ENCODE peak calls at places on chromosomes 3 and 15, in four cellular contexts. One of them, this sample, is unnamed.

GRCh38 chr3:78900879-78901278 is 866.9 kb downstream of the ROBO1 start:
- DNase-seq in stomach: no peak
- DNase-seq in Peyer's patch: no peak
- DNase-seq in CD8-positive, alpha-beta T cell: no peak
- DNase-seq in this sample: no peak

GRCh38 chr3:43155464-43156121 is 49.7 kb upstream of the POMGNT2 start:
- DNase-seq in stomach: peak
- DNase-seq in Peyer's patch: peak
- DNase-seq in CD8-positive, alpha-beta T cell: no peak
- DNase-seq in this sample: no peak

GRCh38 chr15:47586653-47587224 is 130.6 kb upstream of the SEMA6D start:
- DNase-seq in stomach: no peak
- DNase-seq in Peyer's patch: no peak
- DNase-seq in CD8-positive, alpha-beta T cell: no peak
- DNase-seq in this sample: no peak

GRCh38 chr15:72341361-72341760 is 21.4 kb upstream of the CELF6 start:
- DNase-seq in stomach: no peak
- DNase-seq in Peyer's patch: no peak
- DNase-seq in CD8-positive, alpha-beta T cell: no peak
- DNase-seq in this sample: no peak

GRCh38 chr3:148937477-148937876 is 53.9 kb upstream of the GYG1 start:
- DNase-seq in stomach: no peak
- DNase-seq in Peyer's patch: no peak
- DNase-seq in CD8-positive, alpha-beta T cell: no peak
- DNase-seq in this sample: no peak

GRCh38 chr3:48406443-48407431 is 23.1 kb downstream of the PLXNB1 start:
- DNase-seq in stomach: peak
- DNase-seq in Peyer's patch: peak
- DNase-seq in CD8-positive, alpha-beta T cell: no peak
- DNase-seq in this sample: no peak

GRCh38 chr3:57910988-57911387 is 97.2 kb upstream of the FLNB start:
- DNase-seq in stomach: no peak
- DNase-seq in Peyer's patch: no peak
- DNase-seq in CD8-positive, alpha-beta T cell: no peak
- DNase-seq in this sample: no peak

GRCh38 chr15:66187271-66187670 is 66.3 kb downstream of the MEGF11 start:
- DNase-seq in stomach: peak
- DNase-seq in Peyer's patch: no peak
- DNase-seq in CD8-positive, alpha-beta T cell: no peak
- DNase-seq in this sample: no peak

GRCh38 chr3:186406669-186407635 is 44.9 kb upstream of the DGKG start:
- DNase-seq in stomach: no peak
- DNase-seq in Peyer's patch: no peak
- DNase-seq in CD8-positive, alpha-beta T cell: no peak
- DNase-seq in this sample: no peak

GRCh38 chr3:191783039-191783438 is 322.1 kb downstream of the PYDC2 start:
- DNase-seq in stomach: no peak
- DNase-seq in Peyer's patch: no peak
- DNase-seq in CD8-positive, alpha-beta T cell: no peak
- DNase-seq in this sample: no peak

GRCh38 chr3:170709046-170709445 is 123.2 kb upstream of the SLC7A14 start:
- DNase-seq in stomach: no peak
- DNase-seq in Peyer's patch: no peak
- DNase-seq in CD8-positive, alpha-beta T cell: no peak
- DNase-seq in this sample: no peak

GRCh38 chr15:34883042-34883441 is 86.5 kb downstream of the AQR start:
- DNase-seq in stomach: no peak
- DNase-seq in Peyer's patch: no peak
- DNase-seq in CD8-positive, alpha-beta T cell: no peak
- DNase-seq in this sample: no peak

GRCh38 chr3:52054689-52055511 is 1.5 kb downstream of the DUSP7 start:
- DNase-seq in stomach: no peak
- DNase-seq in Peyer's patch: no peak
- DNase-seq in CD8-positive, alpha-beta T cell: no peak
- DNase-seq in this sample: no peak

GRCh38 chr3:31077826-31078225 is 183.4 kb upstream of the GADL1 start:
- DNase-seq in stomach: no peak
- DNase-seq in Peyer's patch: no peak
- DNase-seq in CD8-positive, alpha-beta T cell: no peak
- DNase-seq in this sample: no peak

GRCh38 chr3:181805703-181806102 is 94.0 kb downstream of the SOX2 start:
- DNase-seq in stomach: no peak
- DNase-seq in Peyer's patch: no peak
- DNase-seq in CD8-positive, alpha-beta T cell: no peak
- DNase-seq in this sample: no peak

GRCh38 chr15:48654799-48655198 is 9.3 kb upstream of the FBN1 start:
- DNase-seq in stomach: no peak
- DNase-seq in Peyer's patch: no peak
- DNase-seq in CD8-positive, alpha-beta T cell: no peak
- DNase-seq in this sample: no peak

GRCh38 chr3:31240466-31240865 is 292.3 kb upstream of the STT3B start:
- DNase-seq in stomach: no peak
- DNase-seq in Peyer's patch: no peak
- DNase-seq in CD8-positive, alpha-beta T cell: no peak
- DNase-seq in this sample: no peak

GRCh38 chr3:126390201-126390600 is 4.5 kb upstream of the CFAP100 start:
- DNase-seq in stomach: peak
- DNase-seq in Peyer's patch: peak
- DNase-seq in CD8-positive, alpha-beta T cell: no peak
- DNase-seq in this sample: no peak

GRCh38 chr3:88141458-88142083 is 8.2 kb upstream of the C3orf38 start:
- DNase-seq in stomach: no peak
- DNase-seq in Peyer's patch: no peak
- DNase-seq in CD8-positive, alpha-beta T cell: no peak
- DNase-seq in this sample: no peak

GRCh38 chr15:77831989-77832388 is 199.3 kb upstream of the LINGO1 start:
- DNase-seq in stomach: no peak
- DNase-seq in Peyer's patch: no peak
- DNase-seq in CD8-positive, alpha-beta T cell: no peak
- DNase-seq in this sample: no peak

GRCh38 chr3:51955893-51956770 is 951 bp downstream of the GPR62 start:
- DNase-seq in stomach: peak
- DNase-seq in Peyer's patch: no peak
- DNase-seq in CD8-positive, alpha-beta T cell: no peak
- DNase-seq in this sample: no peak

GRCh38 chr3:32109256-32109655 is 2.8 kb downstream of the GPD1L start:
- DNase-seq in stomach: peak
- DNase-seq in Peyer's patch: peak
- DNase-seq in CD8-positive, alpha-beta T cell: no peak
- DNase-seq in this sample: no peak

GRCh38 chr3:158127250-158128219 is 17.6 kb downstream of the RSRC1 start:
- DNase-seq in stomach: no peak
- DNase-seq in Peyer's patch: no peak
- DNase-seq in CD8-positive, alpha-beta T cell: no peak
- DNase-seq in this sample: no peak

GRCh38 chr15:76235186-76235826 is 76.0 kb downstream of the ETFA start:
- DNase-seq in stomach: no peak
- DNase-seq in Peyer's patch: no peak
- DNase-seq in CD8-positive, alpha-beta T cell: no peak
- DNase-seq in this sample: peak

GRCh38 chr3:98325055-98325454 is 28.6 kb upstream of the OR5K4 start:
- DNase-seq in stomach: peak
- DNase-seq in Peyer's patch: no peak
- DNase-seq in CD8-positive, alpha-beta T cell: no peak
- DNase-seq in this sample: no peak

GRCh38 chr3:5304789-5305680 is 117.5 kb downstream of the EDEM1 start:
- DNase-seq in stomach: peak
- DNase-seq in Peyer's patch: peak
- DNase-seq in CD8-positive, alpha-beta T cell: no peak
- DNase-seq in this sample: peak

GRCh38 chr3:96259-96658 is 100.3 kb upstream of the CHL1 start:
- DNase-seq in stomach: no peak
- DNase-seq in Peyer's patch: no peak
- DNase-seq in CD8-positive, alpha-beta T cell: no peak
- DNase-seq in this sample: no peak

GRCh38 chr3:14031271-14031670 is 93.4 kb downstream of the CHCHD4 start:
- DNase-seq in stomach: no peak
- DNase-seq in Peyer's patch: no peak
- DNase-seq in CD8-positive, alpha-beta T cell: no peak
- DNase-seq in this sample: no peak

GRCh38 chr15:66169023-66169422 is 84.5 kb downstream of the MEGF11 start:
- DNase-seq in stomach: no peak
- DNase-seq in Peyer's patch: no peak
- DNase-seq in CD8-positive, alpha-beta T cell: no peak
- DNase-seq in this sample: no peak

GRCh38 chr15:66006986-66007385 is 137.7 kb downstream of the RAB11A start:
- DNase-seq in stomach: no peak
- DNase-seq in Peyer's patch: no peak
- DNase-seq in CD8-positive, alpha-beta T cell: no peak
- DNase-seq in this sample: no peak

GRCh38 chr15:63509056-63509696 is 4.8 kb downstream of the USP3 start:
- DNase-seq in stomach: no peak
- DNase-seq in Peyer's patch: no peak
- DNase-seq in CD8-positive, alpha-beta T cell: no peak
- DNase-seq in this sample: no peak

GRCh38 chr3:93989241-93989640 is 9.3 kb downstream of the ARL13B start:
- DNase-seq in stomach: no peak
- DNase-seq in Peyer's patch: no peak
- DNase-seq in CD8-positive, alpha-beta T cell: no peak
- DNase-seq in this sample: no peak

GRCh38 chr3:15903164-15903563 is 105.4 kb upstream of the ANKRD28 start:
- DNase-seq in stomach: peak
- DNase-seq in Peyer's patch: no peak
- DNase-seq in CD8-positive, alpha-beta T cell: no peak
- DNase-seq in this sample: no peak

GRCh38 chr3:105835606-105836005 is 33.2 kb downstream of the CBLB start:
- DNase-seq in stomach: no peak
- DNase-seq in Peyer's patch: no peak
- DNase-seq in CD8-positive, alpha-beta T cell: no peak
- DNase-seq in this sample: no peak

GRCh38 chr15:90420488-90420850 is 32.4 kb downstream of the IQGAP1 start:
- DNase-seq in stomach: no peak
- DNase-seq in Peyer's patch: no peak
- DNase-seq in CD8-positive, alpha-beta T cell: no peak
- DNase-seq in this sample: no peak
- H3K4me3 ChIP-seq in stomach: no peak
- H3K4me3 ChIP-seq in Peyer's patch: no peak
- H3K4me3 ChIP-seq in CD8-positive, alpha-beta T cell: no peak
- H3K4me3 ChIP-seq in this sample: no peak

GRCh38 chr3:132803889-132804288 is 81.7 kb upstream of the NPHP3 start:
- DNase-seq in stomach: no peak
- DNase-seq in Peyer's patch: no peak
- DNase-seq in CD8-positive, alpha-beta T cell: no peak
- DNase-seq in this sample: no peak
- TF ChIP-seq CTCF in stomach: no peak
- TF ChIP-seq CTCF in Peyer's patch: no peak
- TF ChIP-seq CTCF in CD8-positive, alpha-beta T cell: no peak
- TF ChIP-seq CTCF in this sample: no peak

GRCh38 chr3:37494206-37494605 is 319.8 kb upstream of the LRRFIP2 start:
- DNase-seq in stomach: no peak
- DNase-seq in Peyer's patch: no peak
- DNase-seq in CD8-positive, alpha-beta T cell: no peak
- DNase-seq in this sample: no peak
- H3K4me3 ChIP-seq in stomach: no peak
- H3K4me3 ChIP-seq in Peyer's patch: no peak
- H3K4me3 ChIP-seq in CD8-positive, alpha-beta T cell: no peak
- H3K4me3 ChIP-seq in this sample: no peak

DNA sequence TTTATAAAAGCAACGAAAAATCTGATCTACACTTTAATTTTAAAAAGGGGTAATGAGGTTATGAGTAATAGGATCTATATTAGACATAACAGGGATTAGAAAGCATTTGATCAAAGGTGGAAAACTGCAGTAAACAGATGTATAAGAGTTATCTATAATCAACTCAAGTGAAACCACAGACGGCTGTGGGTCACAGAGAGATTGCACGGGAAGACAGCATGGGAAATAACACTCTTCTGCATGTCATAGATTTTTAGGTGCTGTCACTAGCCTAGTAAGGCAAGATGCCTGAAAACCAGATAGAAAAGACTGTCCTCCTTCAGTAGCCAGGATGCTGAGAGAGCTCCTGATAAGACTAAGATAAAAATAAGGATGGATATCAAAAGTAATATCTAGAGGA is 1.8 kb downstream of the LYSMD2 start:
- DNase-seq in stomach: no peak
- DNase-seq in Peyer's patch: no peak
- DNase-seq in CD8-positive, alpha-beta T cell: peak
- DNase-seq in this sample: no peak
- TF ChIP-seq CTCF in stomach: no peak
- TF ChIP-seq CTCF in Peyer's patch: no peak
- TF ChIP-seq CTCF in CD8-positive, alpha-beta T cell: no peak
- TF ChIP-seq CTCF in this sample: no peak

This sample was measured in GM12864.